ENCODE peak calls at places on chromosomes 1 and 21, in four cellular contexts. One of them, this sample, is unnamed.
A peak's percentile ranks its signal among the peaks of the same experiment; 100 is the strongest.

GRCh38 chr1:24179251-24179895 is 7.7 kb downstream of the IFNLR1 start:
- DNase-seq in K562: no peak
- DNase-seq in SK-N-SH: no peak
- DNase-seq in HCT116: no peak
- DNase-seq in this sample: no peak

GRCh38 chr1:243882276-243882675 is 32.2 kb upstream of the AKT3 start:
- DNase-seq in SK-N-SH: no peak
- DNase-seq in HCT116: no peak
- DNase-seq in K562: peak; percentile 23
- DNase-seq in this sample: no peak

GRCh38 chr21:21109736-21110135 is 111.5 kb downstream of the NCAM2 start:
- DNase-seq in SK-N-SH: no peak
- DNase-seq in K562: no peak
- DNase-seq in HCT116: no peak
- DNase-seq in this sample: no peak

GRCh38 chr1:23037081-23037740 is 17.9 kb downstream of the KDM1A start:
- DNase-seq in SK-N-SH: no peak
- DNase-seq in HCT116: no peak
- DNase-seq in K562: no peak
- DNase-seq in this sample: no peak

GRCh38 chr1:41902125-41902524 is 16.6 kb downstream of the HIVEP3 start:
- DNase-seq in SK-N-SH: no peak
- DNase-seq in HCT116: no peak
- DNase-seq in K562: no peak
- DNase-seq in this sample: no peak

GRCh38 chr1:26697978-26698849 is 2.4 kb downstream of the ARID1A start:
- DNase-seq in K562: peak; percentile 88
- DNase-seq in SK-N-SH: peak; percentile 76
- DNase-seq in HCT116: peak; percentile 80
- DNase-seq in this sample: no peak

GRCh38 chr1:26171084-26172072 is at the start of gene ZNF593OS:
- DNase-seq in SK-N-SH: peak; percentile 28
- DNase-seq in K562: no peak
- DNase-seq in HCT116: no peak
- DNase-seq in this sample: no peak

GRCh38 chr1:217333939-217334338 is 297.0 kb downstream of the GPATCH2 start:
- DNase-seq in K562: peak; percentile 4
- DNase-seq in SK-N-SH: peak; percentile 58
- DNase-seq in HCT116: peak; percentile 7
- DNase-seq in this sample: no peak

GRCh38 chr1:55635856-55636255 is 420.7 kb upstream of the USP24 start:
- DNase-seq in K562: no peak
- DNase-seq in SK-N-SH: no peak
- DNase-seq in HCT116: no peak
- DNase-seq in this sample: no peak

GRCh38 chr1:165117482-165117881 is 239.0 kb downstream of the LMX1A start:
- DNase-seq in SK-N-SH: no peak
- DNase-seq in K562: no peak
- DNase-seq in HCT116: no peak
- DNase-seq in this sample: no peak

GRCh38 chr1:52603301-52603675 is 1.1 kb downstream of the GPX7 start:
- DNase-seq in K562: no peak
- DNase-seq in SK-N-SH: peak; percentile 34
- DNase-seq in HCT116: no peak
- DNase-seq in this sample: no peak

GRCh38 chr1:15843826-15844572 is 3.5 kb upstream of the SPEN start:
- DNase-seq in K562: no peak
- DNase-seq in HCT116: no peak
- DNase-seq in SK-N-SH: no peak
- DNase-seq in this sample: no peak

GRCh38 chr1:159949123-159949522 is 3.7 kb upstream of the IGSF9 start:
- DNase-seq in HCT116: no peak
- DNase-seq in K562: peak; percentile 16
- DNase-seq in SK-N-SH: no peak
- DNase-seq in this sample: no peak

GRCh38 chr1:159250817-159251216 is 46.1 kb downstream of the ACKR1 start:
- DNase-seq in K562: peak; percentile 8
- DNase-seq in HCT116: no peak
- DNase-seq in SK-N-SH: no peak
- DNase-seq in this sample: no peak

GRCh38 chr21:45326169-45326833 is 38.6 kb upstream of the POFUT2 start:
- DNase-seq in HCT116: no peak
- DNase-seq in SK-N-SH: peak; percentile 76
- DNase-seq in K562: no peak
- DNase-seq in this sample: no peak

GRCh38 chr1:117676615-117677130 is 70.8 kb downstream of the TENT5C start:
- DNase-seq in HCT116: no peak
- DNase-seq in SK-N-SH: no peak
- DNase-seq in K562: no peak
- DNase-seq in this sample: no peak

GRCh38 chr1:78229344-78229743 is 183.6 kb downstream of the GIPC2 start:
- DNase-seq in K562: no peak
- DNase-seq in SK-N-SH: no peak
- DNase-seq in HCT116: no peak
- DNase-seq in this sample: no peak

GRCh38 chr1:15236226-15237145 is 10.5 kb upstream of the FHAD1 start:
- DNase-seq in SK-N-SH: no peak
- DNase-seq in HCT116: peak; percentile 71
- DNase-seq in K562: peak; percentile 59
- DNase-seq in this sample: no peak

GRCh38 chr1:210464519-210465039 is 135.9 kb downstream of the HHAT start:
- DNase-seq in K562: no peak
- DNase-seq in SK-N-SH: peak; percentile 8
- DNase-seq in HCT116: no peak
- DNase-seq in this sample: no peak

GRCh38 chr1:180928272-180929230 is 15.9 kb downstream of the KIAA1614 start:
- DNase-seq in HCT116: no peak
- DNase-seq in K562: no peak
- DNase-seq in SK-N-SH: peak; percentile 58
- DNase-seq in this sample: no peak

GRCh38 chr1:216665381-216665780 is 57.8 kb downstream of the ESRRG start:
- DNase-seq in SK-N-SH: no peak
- DNase-seq in HCT116: no peak
- DNase-seq in K562: no peak
- DNase-seq in this sample: no peak

GRCh38 chr1:54614024-54614423 is 9.3 kb downstream of the FAM151A start:
- DNase-seq in HCT116: no peak
- DNase-seq in SK-N-SH: no peak
- DNase-seq in K562: no peak
- DNase-seq in this sample: no peak
- TF ChIP-seq ZBTB33 in HCT116: no peak
- TF ChIP-seq ZBTB33 in SK-N-SH: no peak
- TF ChIP-seq ZBTB33 in K562: no peak
- TF ChIP-seq ZBTB33 in this sample: no peak

GRCh38 chr1:20074046-20074724 is 4.2 kb downstream of the PLA2G5 start:
- DNase-seq in SK-N-SH: no peak
- DNase-seq in K562: no peak
- DNase-seq in HCT116: no peak
- DNase-seq in this sample: no peak
- TF ChIP-seq ZBTB33 in SK-N-SH: no peak
- TF ChIP-seq ZBTB33 in K562: no peak
- TF ChIP-seq ZBTB33 in HCT116: no peak
- TF ChIP-seq ZBTB33 in this sample: no peak

GRCh38 chr1:60668584-60668983 is 413.8 kb upstream of the NFIA start:
- DNase-seq in HCT116: no peak
- DNase-seq in K562: no peak
- DNase-seq in SK-N-SH: no peak
- DNase-seq in this sample: no peak

GRCh38 chr1:60672435-60672834 is 409.9 kb upstream of the NFIA start:
- DNase-seq in HCT116: no peak
- DNase-seq in SK-N-SH: no peak
- DNase-seq in K562: no peak
- DNase-seq in this sample: no peak

GRCh38 chr1:60670313-60670712 is 412.0 kb upstream of the NFIA start:
- DNase-seq in SK-N-SH: no peak
- DNase-seq in K562: no peak
- DNase-seq in HCT116: no peak
- DNase-seq in this sample: no peak
- TF ChIP-seq ZBTB33 in SK-N-SH: no peak
- TF ChIP-seq ZBTB33 in K562: no peak
- TF ChIP-seq ZBTB33 in HCT116: no peak
- TF ChIP-seq ZBTB33 in this sample: no peak

DNA sequence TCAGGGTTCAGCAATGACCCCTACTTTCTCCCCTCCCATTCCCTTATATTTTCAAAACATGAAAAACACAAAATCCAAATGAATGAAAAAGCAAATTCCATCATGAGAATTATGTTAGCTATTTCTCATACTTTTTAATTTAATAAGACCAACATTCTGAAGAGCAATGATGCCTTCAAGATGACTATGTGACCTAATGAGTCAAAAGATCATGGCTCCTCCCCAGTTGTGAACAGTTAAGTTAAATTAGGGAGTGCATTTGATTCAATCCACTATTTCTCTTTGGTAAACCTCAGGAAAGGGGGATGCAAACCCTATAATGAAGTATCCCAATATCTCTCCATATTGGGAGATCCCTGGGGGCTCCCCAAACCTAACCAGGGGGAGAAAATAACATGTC is 36.5 kb downstream of the PUM1 start:
- DNase-seq in SK-N-SH: no peak
- DNase-seq in HCT116: no peak
- DNase-seq in K562: no peak
- DNase-seq in this sample: no peak
- TF ChIP-seq ZBTB33 in SK-N-SH: no peak
- TF ChIP-seq ZBTB33 in HCT116: no peak
- TF ChIP-seq ZBTB33 in K562: no peak
- TF ChIP-seq ZBTB33 in this sample: no peak